ENCODE peak calls at places on chromosomes 16 and 17, in four cellular contexts. T is GDM1; Y is mesenchymal stem cell; V is activated T-helper 1 cell treated with anti-CD3 and anti-CD28 coated beads, Interleukin-12 subunit alpha, Interleukin-12 subunit beta, Interleukin-2, Interleukin-4 antibody, amounts not matched to agents 30 ng/mL and 10 ng/mL and 1 ng/mL, durations not matched to agents 14 hours and 24 hours and 36 hours. B is an unnamed sample.

GRCh38 chr16:878071-878784 is 77.7 kb upstream of the GNG13 start:
- DNase-seq in V (no peak), Y (no peak), T (no peak), B (peak)

GRCh38 chr16:47664653-47665325 is 203.7 kb downstream of the PHKB start:
- DNase-seq in T (no peak), Y (no peak), V (no peak), B (no peak)

GRCh38 chr17:45238155-45238774 is 16.6 kb downstream of the FMNL1 start:
- DNase-seq in Y (no peak), V (no peak), T (no peak), B (no peak)

GRCh38 chr16:89388536-89388935 is 101.8 kb downstream of the ANKRD11 start:
- DNase-seq in V (no peak), T (no peak), Y (no peak), B (no peak)

GRCh38 chr17:75762513-75763268 is 2.3 kb downstream of the GALK1 start:
- DNase-seq in Y (no peak), T (no peak), V (no peak), B (no peak)

GRCh38 chr16:69166946-69167930 is 19.7 kb upstream of the SNTB2 start:
- DNase-seq in V (no peak), Y (no peak), T (no peak), B (no peak)

GRCh38 chr17:65050438-65050837 is 6.1 kb downstream of the GNA13 start:
- DNase-seq in T (no peak), Y (no peak), V (no peak), B (no peak)

GRCh38 chr16:1706386-1707192 is 594 bp downstream of the MAPK8IP3 start:
- DNase-seq in Y (peak), V (peak), T (no peak), B (peak)

GRCh38 chr16:11916524-11917285 is 949 bp upstream of the GSPT1 start:
- DNase-seq in T (no peak), V (no peak), Y (peak), B (no peak)

GRCh38 chr17:10105513-10106001 is 92.8 kb downstream of the GAS7 start:
- DNase-seq in Y (peak), V (no peak), T (no peak), B (no peak)

GRCh38 chr17:77482375-77483127 is 341.8 kb downstream of the SEC14L1 start:
- DNase-seq in Y (no peak), V (no peak), T (no peak), B (no peak)

GRCh38 chr16:381788-382717 is at the start of gene PGAP6:
- DNase-seq in Y (peak), V (peak), T (peak), B (peak)

GRCh38 chr16:11781773-11782172 is 15.3 kb downstream of the ZC3H7A start:
- DNase-seq in T (no peak), V (no peak), Y (peak), B (no peak)

GRCh38 chr16:19090916-19091315 is 22.8 kb upstream of the ITPRIPL2 start:
- DNase-seq in Y (no peak), T (no peak), V (no peak), B (no peak)

GRCh38 chr16:67456383-67457140 is 24.4 kb downstream of the ATP6V0D1 start:
- DNase-seq in T (no peak), Y (no peak), V (no peak), B (no peak)

GRCh38 chr16:88302666-88303065 is 80.1 kb upstream of the ZNF469 start:
- DNase-seq in V (no peak), Y (no peak), T (no peak), B (no peak)

GRCh38 chr17:47220531-47220999 is 11.4 kb downstream of the MYL4 start:
- DNase-seq in V (peak), T (peak), Y (no peak), B (no peak)

GRCh38 chr17:66493283-66494019 is 191.0 kb downstream of the PRKCA start:
- DNase-seq in Y (peak), V (no peak), T (no peak), B (no peak)

GRCh38 chr16:89314357-89314756 is 96.9 kb downstream of the ZNF778 start:
- DNase-seq in Y (no peak), V (peak), T (no peak), B (no peak)

GRCh38 chr16:1571012-1571671 is 37.7 kb downstream of the TMEM204 start:
- DNase-seq in Y (no peak), V (no peak), T (no peak), B (no peak)

GRCh38 chr17:78117027-78117981 is 11.3 kb downstream of the TMC6 start:
- DNase-seq in V (no peak), T (no peak), Y (no peak), B (no peak)

GRCh38 chr16:81767987-81768592 is 11.0 kb upstream of the PLCG2 start:
- DNase-seq in T (no peak), V (no peak), Y (no peak), B (no peak)

GRCh38 chr16:62965831-62966230 is 929.6 kb upstream of the CDH8 start:
- DNase-seq in Y (peak), T (no peak), V (no peak), B (no peak)

GRCh38 chr17:68568581-68568980 is 32.6 kb downstream of the FAM20A start:
- DNase-seq in Y (no peak), T (no peak), V (no peak), B (no peak)

GRCh38 chr16:4936991-4937781 is at the start of gene PPL:
- DNase-seq in Y (no peak), T (no peak), V (peak), B (peak)

GRCh38 chr16:7315813-7316212 is 16.8 kb upstream of the RBFOX1 start:
- DNase-seq in V (no peak), T (no peak), Y (no peak), B (no peak)

GRCh38 chr16:86604436-86605220 is 26.3 kb downstream of the FOXL1 start:
- DNase-seq in V (peak), Y (no peak), T (no peak), B (peak)

GRCh38 chr16:87723224-87723619 is 42.6 kb downstream of the KLHDC4 start:
- DNase-seq in Y (peak), V (no peak), T (no peak), B (no peak)

GRCh38 chr16:629289-630023 is 1.3 kb upstream of the WFIKKN1 start:
- DNase-seq in Y (peak), T (no peak), V (no peak), B (no peak)